ENCODE peak calls at places on chromosomes 3 and 15, in ten cellular contexts. One of them, this sample, is unnamed.

GRCh38 chr3:56879453-56880224 is 77.9 kb upstream of the ARHGEF3 start:
- DNase-seq in heart left ventricle: no peak
- DNase-seq in A549: no peak
- DNase-seq in IMR-90: peak; percentile 64
- DNase-seq in HCT116: no peak
- DNase-seq in right lobe of liver: no peak
- DNase-seq in H1: no peak
- DNase-seq in Peyer's patch: no peak
- DNase-seq in sigmoid colon: no peak
- DNase-seq in uterus: no peak
- DNase-seq in this sample: no peak

GRCh38 chr3:46987485-46988401 is 8.3 kb downstream of the NBEAL2 start:
- DNase-seq in HCT116: no peak
- DNase-seq in right lobe of liver: peak; percentile 80
- DNase-seq in sigmoid colon: no peak
- DNase-seq in uterus: no peak
- DNase-seq in H1: peak; percentile 71
- DNase-seq in heart left ventricle: peak; percentile 75
- DNase-seq in IMR-90: no peak
- DNase-seq in A549: peak; percentile 30
- DNase-seq in Peyer's patch: peak; percentile 70
- DNase-seq in this sample: peak; percentile 90

GRCh38 chr3:125418306-125418705 is 43.2 kb upstream of the ZNF148 start:
- DNase-seq in Peyer's patch: no peak
- DNase-seq in H1: no peak
- DNase-seq in sigmoid colon: no peak
- DNase-seq in right lobe of liver: no peak
- DNase-seq in A549: no peak
- DNase-seq in uterus: no peak
- DNase-seq in IMR-90: peak; percentile 6
- DNase-seq in heart left ventricle: no peak
- DNase-seq in HCT116: no peak
- DNase-seq in this sample: no peak

GRCh38 chr15:60237411-60237810 is 160.4 kb downstream of the ANXA2 start:
- DNase-seq in right lobe of liver: no peak
- DNase-seq in HCT116: no peak
- DNase-seq in IMR-90: peak; percentile 67
- DNase-seq in uterus: no peak
- DNase-seq in Peyer's patch: no peak
- DNase-seq in sigmoid colon: no peak
- DNase-seq in H1: no peak
- DNase-seq in heart left ventricle: no peak
- DNase-seq in A549: no peak
- DNase-seq in this sample: no peak

GRCh38 chr3:183317886-183318845 is 65.1 kb downstream of the B3GNT5 start:
- DNase-seq in IMR-90: peak; percentile 24
- DNase-seq in sigmoid colon: no peak
- DNase-seq in H1: no peak
- DNase-seq in HCT116: no peak
- DNase-seq in Peyer's patch: no peak
- DNase-seq in A549: no peak
- DNase-seq in right lobe of liver: no peak
- DNase-seq in heart left ventricle: no peak
- DNase-seq in uterus: no peak
- DNase-seq in this sample: no peak

GRCh38 chr3:97917813-97918536 is 54.3 kb downstream of the RIOX2 start:
- DNase-seq in right lobe of liver: no peak
- DNase-seq in heart left ventricle: no peak
- DNase-seq in uterus: no peak
- DNase-seq in A549: no peak
- DNase-seq in H1: no peak
- DNase-seq in HCT116: no peak
- DNase-seq in Peyer's patch: no peak
- DNase-seq in sigmoid colon: no peak
- DNase-seq in IMR-90: peak; percentile 69
- DNase-seq in this sample: no peak

GRCh38 chr3:170999737-171000242 is 26.7 kb downstream of the SLC2A2 start:
- DNase-seq in A549: peak; percentile 45
- DNase-seq in sigmoid colon: no peak
- DNase-seq in right lobe of liver: peak; percentile 33
- DNase-seq in IMR-90: peak; percentile 93
- DNase-seq in uterus: peak; percentile 26
- DNase-seq in HCT116: peak; percentile 61
- DNase-seq in Peyer's patch: peak; percentile 60
- DNase-seq in H1: no peak
- DNase-seq in heart left ventricle: no peak
- DNase-seq in this sample: no peak

GRCh38 chr15:33559207-33559890 is 248.6 kb downstream of the RYR3 start:
- DNase-seq in A549: no peak
- DNase-seq in right lobe of liver: no peak
- DNase-seq in H1: no peak
- DNase-seq in uterus: no peak
- DNase-seq in heart left ventricle: no peak
- DNase-seq in IMR-90: no peak
- DNase-seq in HCT116: no peak
- DNase-seq in Peyer's patch: no peak
- DNase-seq in sigmoid colon: no peak
- DNase-seq in this sample: no peak

GRCh38 chr3:29427266-29428103 is 146.6 kb downstream of the RBMS3 start:
- DNase-seq in HCT116: no peak
- DNase-seq in right lobe of liver: no peak
- DNase-seq in heart left ventricle: peak; percentile 21
- DNase-seq in uterus: no peak
- DNase-seq in H1: no peak
- DNase-seq in sigmoid colon: peak; percentile 76
- DNase-seq in IMR-90: no peak
- DNase-seq in A549: no peak
- DNase-seq in Peyer's patch: no peak
- DNase-seq in this sample: no peak

DNA sequence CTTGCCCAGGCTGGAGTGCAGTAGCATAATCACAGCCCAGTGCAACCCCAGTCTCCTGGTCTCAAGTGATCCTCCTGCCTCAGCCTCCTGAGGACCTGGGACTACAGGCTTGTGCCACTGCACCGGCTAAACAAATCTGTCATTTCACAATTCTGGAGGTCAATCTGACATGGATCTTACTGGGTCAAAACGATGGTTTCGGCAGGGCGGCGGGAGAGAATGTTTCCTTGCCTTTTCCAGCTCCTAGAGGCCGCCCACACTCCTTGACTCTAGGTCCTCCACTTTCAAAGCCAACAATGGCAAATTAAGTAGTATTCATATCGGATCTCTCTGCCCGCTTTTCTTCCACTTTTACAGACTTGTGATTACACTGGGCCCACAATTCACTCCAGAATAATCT is 14.8 kb downstream of the ATP10A start:
- DNase-seq in IMR-90: no peak
- DNase-seq in Peyer's patch: no peak
- DNase-seq in HCT116: no peak
- DNase-seq in A549: no peak
- DNase-seq in uterus: no peak
- DNase-seq in heart left ventricle: no peak
- DNase-seq in sigmoid colon: no peak
- DNase-seq in right lobe of liver: no peak
- DNase-seq in H1: no peak
- DNase-seq in this sample: no peak
- H3K4me1 ChIP-seq in IMR-90: peaks cover 23% of the 10 kb centered on the region
- H3K4me1 ChIP-seq in Peyer's patch: peaks cover 7% of the 10 kb centered on the region
- H3K4me1 ChIP-seq in HCT116: no peaks in the 10 kb centered on the region
- H3K4me1 ChIP-seq in A549: peaks cover 66% of the 10 kb centered on the region
- H3K4me1 ChIP-seq in uterus: peaks cover 16% of the 10 kb centered on the region
- H3K4me1 ChIP-seq in heart left ventricle: peaks cover 8% of the 10 kb centered on the region
- H3K4me1 ChIP-seq in sigmoid colon: peaks cover 20% of the 10 kb centered on the region
- H3K4me1 ChIP-seq in right lobe of liver: no peaks in the 10 kb centered on the region
- H3K4me1 ChIP-seq in H1: peaks cover 10% of the 10 kb centered on the region
- H3K4me1 ChIP-seq in this sample: peaks cover 19% of the 10 kb centered on the region

GRCh38 chr15:92714457-92715401 is 59.2 kb upstream of the FAM174B start:
- DNase-seq in right lobe of liver: peak; percentile 70
- DNase-seq in H1: peak; percentile 92
- DNase-seq in HCT116: peak; percentile 33
- DNase-seq in A549: peak; percentile 83
- DNase-seq in sigmoid colon: peak; percentile 88
- DNase-seq in Peyer's patch: peak; percentile 62
- DNase-seq in heart left ventricle: peak; percentile 74
- DNase-seq in uterus: peak; percentile 80
- DNase-seq in IMR-90: peak; percentile 66
- DNase-seq in this sample: peak; percentile 92
- TF ChIP-seq POLR2A in right lobe of liver: no peak
- TF ChIP-seq POLR2A in H1: no peak
- TF ChIP-seq POLR2A in HCT116: no peak
- TF ChIP-seq POLR2A in A549: peak; percentile 49
- TF ChIP-seq POLR2A in sigmoid colon: peak; percentile 59
- TF ChIP-seq POLR2A in Peyer's patch: no peak
- TF ChIP-seq POLR2A in heart left ventricle: no peak
- TF ChIP-seq POLR2A in uterus: no peak
- TF ChIP-seq POLR2A in IMR-90: no peak
- TF ChIP-seq POLR2A in this sample: no peak

GRCh38 chr15:40746916-40747418 is 8.1 kb downstream of the RMDN3 start:
- DNase-seq in HCT116: no peak
- DNase-seq in IMR-90: peak; percentile 40
- DNase-seq in uterus: no peak
- DNase-seq in right lobe of liver: no peak
- DNase-seq in H1: no peak
- DNase-seq in sigmoid colon: no peak
- DNase-seq in Peyer's patch: no peak
- DNase-seq in heart left ventricle: no peak
- DNase-seq in A549: no peak
- DNase-seq in this sample: peak; percentile 30
- H3K4me1 ChIP-seq in HCT116: no peaks in the 10 kb centered on the region
- H3K4me1 ChIP-seq in IMR-90: peaks cover 2% of the 10 kb centered on the region
- H3K4me1 ChIP-seq in uterus: no peaks in the 10 kb centered on the region
- H3K4me1 ChIP-seq in right lobe of liver: no peaks in the 10 kb centered on the region
- H3K4me1 ChIP-seq in H1: no peaks in the 10 kb centered on the region
- H3K4me1 ChIP-seq in sigmoid colon: no peaks in the 10 kb centered on the region
- H3K4me1 ChIP-seq in Peyer's patch: peaks cover 37% of the 10 kb centered on the region
- H3K4me1 ChIP-seq in heart left ventricle: no peaks in the 10 kb centered on the region
- H3K4me1 ChIP-seq in A549: peaks cover 14% of the 10 kb centered on the region
- H3K4me1 ChIP-seq in this sample: no peaks in the 10 kb centered on the region

GRCh38 chr3:13268961-13269391 is 151.1 kb downstream of the NUP210 start:
- DNase-seq in HCT116: no peak
- DNase-seq in heart left ventricle: no peak
- DNase-seq in Peyer's patch: peak; percentile 12
- DNase-seq in right lobe of liver: no peak
- DNase-seq in IMR-90: no peak
- DNase-seq in H1: no peak
- DNase-seq in sigmoid colon: no peak
- DNase-seq in uterus: no peak
- DNase-seq in A549: no peak
- DNase-seq in this sample: no peak

GRCh38 chr3:13268120-13268519 is 152.0 kb downstream of the NUP210 start:
- DNase-seq in right lobe of liver: no peak
- DNase-seq in heart left ventricle: no peak
- DNase-seq in sigmoid colon: no peak
- DNase-seq in H1: no peak
- DNase-seq in IMR-90: no peak
- DNase-seq in A549: no peak
- DNase-seq in HCT116: no peak
- DNase-seq in uterus: no peak
- DNase-seq in Peyer's patch: peak; percentile 4
- DNase-seq in this sample: no peak

GRCh38 chr3:13266651-13267347 is 153.3 kb downstream of the NUP210 start:
- DNase-seq in A549: no peak
- DNase-seq in IMR-90: no peak
- DNase-seq in H1: no peak
- DNase-seq in heart left ventricle: no peak
- DNase-seq in Peyer's patch: no peak
- DNase-seq in uterus: no peak
- DNase-seq in right lobe of liver: no peak
- DNase-seq in HCT116: no peak
- DNase-seq in sigmoid colon: no peak
- DNase-seq in this sample: no peak

GRCh38 chr3:13266005-13266404 is 154.1 kb downstream of the NUP210 start:
- DNase-seq in A549: no peak
- DNase-seq in Peyer's patch: no peak
- DNase-seq in right lobe of liver: no peak
- DNase-seq in uterus: no peak
- DNase-seq in heart left ventricle: no peak
- DNase-seq in H1: no peak
- DNase-seq in HCT116: no peak
- DNase-seq in sigmoid colon: no peak
- DNase-seq in IMR-90: no peak
- DNase-seq in this sample: no peak

DNA sequence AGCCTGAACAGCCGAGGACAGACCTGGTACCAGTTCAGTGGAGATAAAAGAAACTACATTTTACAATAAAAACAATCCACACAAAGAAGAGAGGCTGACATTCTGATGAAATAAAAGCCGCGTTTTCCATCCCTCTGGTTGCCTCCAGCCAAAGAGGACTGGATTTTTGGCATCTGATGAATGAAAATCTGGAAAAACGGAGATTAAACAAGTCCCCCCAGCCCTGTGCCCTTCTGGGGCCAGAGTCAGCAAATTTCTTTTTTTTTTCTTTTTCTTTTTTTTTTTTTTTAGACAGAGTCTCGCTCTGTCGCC is 152.8 kb downstream of the NUP210 start:
- DNase-seq in Peyer's patch: no peak
- DNase-seq in HCT116: no peak
- DNase-seq in sigmoid colon: no peak
- DNase-seq in heart left ventricle: no peak
- DNase-seq in A549: no peak
- DNase-seq in IMR-90: no peak
- DNase-seq in uterus: no peak
- DNase-seq in H1: no peak
- DNase-seq in right lobe of liver: no peak
- DNase-seq in this sample: no peak
- TF ChIP-seq POLR2A in Peyer's patch: no peak
- TF ChIP-seq POLR2A in HCT116: no peak
- TF ChIP-seq POLR2A in sigmoid colon: no peak
- TF ChIP-seq POLR2A in heart left ventricle: no peak
- TF ChIP-seq POLR2A in A549: no peak
- TF ChIP-seq POLR2A in IMR-90: no peak
- TF ChIP-seq POLR2A in uterus: no peak
- TF ChIP-seq POLR2A in H1: no peak
- TF ChIP-seq POLR2A in right lobe of liver: no peak
- TF ChIP-seq POLR2A in this sample: no peak

GRCh38 chr3:146131616-146132410 is 29.2 kb downstream of the PLOD2 start:
- DNase-seq in Peyer's patch: no peak
- DNase-seq in HCT116: no peak
- DNase-seq in IMR-90: peak; percentile 91
- DNase-seq in right lobe of liver: no peak
- DNase-seq in uterus: no peak
- DNase-seq in H1: no peak
- DNase-seq in sigmoid colon: no peak
- DNase-seq in A549: peak; percentile 23
- DNase-seq in heart left ventricle: no peak
- DNase-seq in this sample: no peak
- H3K4me1 ChIP-seq in Peyer's patch: no peaks in the 10 kb centered on the region
- H3K4me1 ChIP-seq in HCT116: peaks cover 7% of the 10 kb centered on the region
- H3K4me1 ChIP-seq in IMR-90: peaks cover 9% of the 10 kb centered on the region
- H3K4me1 ChIP-seq in right lobe of liver: no peaks in the 10 kb centered on the region
- H3K4me1 ChIP-seq in uterus: peaks cover 4% of the 10 kb centered on the region
- H3K4me1 ChIP-seq in H1: peaks cover 4% of the 10 kb centered on the region
- H3K4me1 ChIP-seq in sigmoid colon: peaks cover 44% of the 10 kb centered on the region
- H3K4me1 ChIP-seq in A549: peaks cover 80% of the 10 kb centered on the region
- H3K4me1 ChIP-seq in heart left ventricle: peaks cover 13% of the 10 kb centered on the region
- H3K4me1 ChIP-seq in this sample: no peaks in the 10 kb centered on the region

This sample was measured in upper lobe of left lung.